ENCODE peak calls at places on chromosomes 3 and 15, in six cellular contexts. One of them, this sample, is unnamed.

GRCh38 chr3:30681276-30682211 is 75.1 kb downstream of the TGFBR2 start:
- DNase-seq in psoas muscle: peak
- DNase-seq in RWPE1: no peak
- DNase-seq in GM23338: no peak
- DNase-seq in left lung: peak
- DNase-seq in progenitor cell of endocrine pancreas: no peak
- DNase-seq in this sample: no peak

GRCh38 chr3:79521221-79521848 is 246.5 kb downstream of the ROBO1 start:
- DNase-seq in psoas muscle: no peak
- DNase-seq in RWPE1: peak
- DNase-seq in GM23338: peak
- DNase-seq in left lung: no peak
- DNase-seq in progenitor cell of endocrine pancreas: no peak
- DNase-seq in this sample: no peak

GRCh38 chr3:47016934-47017435 is 37.5 kb downstream of the NBEAL2 start:
- DNase-seq in psoas muscle: no peak
- DNase-seq in RWPE1: no peak
- DNase-seq in GM23338: no peak
- DNase-seq in left lung: no peak
- DNase-seq in progenitor cell of endocrine pancreas: no peak
- DNase-seq in this sample: peak

GRCh38 chr3:196568246-196569002 is at the start of the genes FBXO45 and WDR53:
- DNase-seq in psoas muscle: peak
- DNase-seq in RWPE1: peak
- DNase-seq in GM23338: peak
- DNase-seq in left lung: peak
- DNase-seq in progenitor cell of endocrine pancreas: peak
- DNase-seq in this sample: peak

GRCh38 chr3:117096549-117096948 is 387.0 kb downstream of the TUSC7 start:
- DNase-seq in psoas muscle: no peak
- DNase-seq in RWPE1: no peak
- DNase-seq in GM23338: no peak
- DNase-seq in left lung: no peak
- DNase-seq in progenitor cell of endocrine pancreas: no peak
- DNase-seq in this sample: no peak

GRCh38 chr15:58396181-58396580 is 35.6 kb upstream of the LIPC start:
- DNase-seq in psoas muscle: no peak
- DNase-seq in RWPE1: peak
- DNase-seq in GM23338: no peak
- DNase-seq in left lung: no peak
- DNase-seq in progenitor cell of endocrine pancreas: no peak
- DNase-seq in this sample: no peak

GRCh38 chr15:37019479-37020433 is 80.6 kb downstream of the MEIS2 start:
- DNase-seq in psoas muscle: no peak
- DNase-seq in RWPE1: no peak
- DNase-seq in GM23338: no peak
- DNase-seq in left lung: no peak
- DNase-seq in progenitor cell of endocrine pancreas: no peak
- DNase-seq in this sample: no peak

GRCh38 chr3:136120373-136121348 is 75.5 kb downstream of the MSL2 start:
- DNase-seq in psoas muscle: no peak
- DNase-seq in RWPE1: no peak
- DNase-seq in GM23338: no peak
- DNase-seq in left lung: no peak
- DNase-seq in progenitor cell of endocrine pancreas: no peak
- DNase-seq in this sample: no peak

GRCh38 chr3:193347507-193348501 is 30.7 kb downstream of the ATP13A5 start:
- DNase-seq in psoas muscle: no peak
- DNase-seq in RWPE1: no peak
- DNase-seq in GM23338: peak
- DNase-seq in left lung: no peak
- DNase-seq in progenitor cell of endocrine pancreas: no peak
- DNase-seq in this sample: no peak

GRCh38 chr3:107458871-107459270 is 63.9 kb upstream of the BBX start:
- DNase-seq in psoas muscle: no peak
- DNase-seq in RWPE1: no peak
- DNase-seq in GM23338: no peak
- DNase-seq in left lung: no peak
- DNase-seq in progenitor cell of endocrine pancreas: no peak
- DNase-seq in this sample: no peak

GRCh38 chr3:172595648-172596393 is 72.6 kb upstream of the TNFSF10 start:
- DNase-seq in psoas muscle: no peak
- DNase-seq in RWPE1: peak
- DNase-seq in GM23338: peak
- DNase-seq in left lung: no peak
- DNase-seq in progenitor cell of endocrine pancreas: no peak
- DNase-seq in this sample: no peak

GRCh38 chr3:118987466-118987865 is 47.2 kb downstream of the IGSF11 start:
- DNase-seq in psoas muscle: no peak
- DNase-seq in RWPE1: no peak
- DNase-seq in GM23338: no peak
- DNase-seq in left lung: no peak
- DNase-seq in progenitor cell of endocrine pancreas: no peak
- DNase-seq in this sample: no peak

GRCh38 chr3:158801200-158801599 is 654 bp upstream of the MFSD1 start:
- DNase-seq in psoas muscle: no peak
- DNase-seq in RWPE1: no peak
- DNase-seq in GM23338: peak
- DNase-seq in left lung: peak
- DNase-seq in progenitor cell of endocrine pancreas: no peak
- DNase-seq in this sample: no peak

GRCh38 chr3:113771993-113772392 is 25.2 kb downstream of the ATP6V1A start:
- DNase-seq in psoas muscle: no peak
- DNase-seq in RWPE1: no peak
- DNase-seq in GM23338: no peak
- DNase-seq in left lung: no peak
- DNase-seq in progenitor cell of endocrine pancreas: no peak
- DNase-seq in this sample: no peak

GRCh38 chr15:96334705-96335428 is 4.4 kb downstream of the NR2F2 start:
- DNase-seq in psoas muscle: no peak
- DNase-seq in RWPE1: no peak
- DNase-seq in GM23338: peak
- DNase-seq in left lung: no peak
- DNase-seq in progenitor cell of endocrine pancreas: no peak
- DNase-seq in this sample: no peak

GRCh38 chr3:147089286-147089685 is 317.1 kb downstream of the ZIC4 start:
- DNase-seq in psoas muscle: no peak
- DNase-seq in RWPE1: no peak
- DNase-seq in GM23338: no peak
- DNase-seq in left lung: no peak
- DNase-seq in progenitor cell of endocrine pancreas: no peak
- DNase-seq in this sample: no peak

GRCh38 chr3:8386221-8386620 is 115.4 kb upstream of the LMCD1 start:
- DNase-seq in psoas muscle: no peak
- DNase-seq in RWPE1: no peak
- DNase-seq in GM23338: no peak
- DNase-seq in left lung: no peak
- DNase-seq in progenitor cell of endocrine pancreas: no peak
- DNase-seq in this sample: no peak

GRCh38 chr3:56753206-56753605 is 48.5 kb downstream of the ARHGEF3 start:
- DNase-seq in psoas muscle: no peak
- DNase-seq in RWPE1: no peak
- DNase-seq in GM23338: no peak
- DNase-seq in left lung: no peak
- DNase-seq in progenitor cell of endocrine pancreas: no peak
- DNase-seq in this sample: peak

GRCh38 chr3:42652611-42653302 is 740 bp upstream of the ZBTB47 start:
- DNase-seq in psoas muscle: peak
- DNase-seq in RWPE1: peak
- DNase-seq in GM23338: no peak
- DNase-seq in left lung: peak
- DNase-seq in progenitor cell of endocrine pancreas: no peak
- DNase-seq in this sample: no peak

GRCh38 chr3:40588406-40588805 is 63.6 kb downstream of the ZNF621 start:
- DNase-seq in psoas muscle: no peak
- DNase-seq in RWPE1: peak
- DNase-seq in GM23338: peak
- DNase-seq in left lung: no peak
- DNase-seq in progenitor cell of endocrine pancreas: no peak
- DNase-seq in this sample: no peak

GRCh38 chr15:68275165-68275746 is 2.3 kb upstream of the FEM1B start:
- DNase-seq in psoas muscle: no peak
- DNase-seq in RWPE1: no peak
- DNase-seq in GM23338: no peak
- DNase-seq in left lung: no peak
- DNase-seq in progenitor cell of endocrine pancreas: no peak
- DNase-seq in this sample: no peak

GRCh38 chr3:29385056-29385455 is 104.2 kb downstream of the RBMS3 start:
- DNase-seq in psoas muscle: no peak
- DNase-seq in RWPE1: no peak
- DNase-seq in GM23338: no peak
- DNase-seq in left lung: no peak
- DNase-seq in progenitor cell of endocrine pancreas: no peak
- DNase-seq in this sample: no peak

DNA sequence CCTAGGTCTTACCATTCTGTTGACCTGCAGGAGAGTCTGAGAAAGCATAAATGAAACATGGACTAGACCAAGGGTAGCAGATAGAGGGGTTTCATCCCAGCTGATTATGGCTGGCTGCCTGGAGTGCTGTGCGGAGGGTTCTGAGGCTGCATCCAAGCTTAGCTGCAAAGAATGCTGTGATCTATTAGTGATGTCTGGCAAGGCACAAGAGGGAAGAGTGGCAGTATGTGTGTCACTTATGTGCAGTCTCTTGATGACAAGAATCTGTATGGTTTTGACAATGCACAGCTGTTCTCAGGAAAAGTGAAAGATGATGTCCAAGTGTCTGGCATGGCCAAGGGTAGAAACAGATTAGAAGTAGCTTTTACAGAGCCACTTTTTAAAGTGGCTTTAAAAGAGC is 54.3 kb downstream of the SLC6A11 start:
- DNase-seq in psoas muscle: no peak
- DNase-seq in RWPE1: no peak
- DNase-seq in GM23338: no peak
- DNase-seq in left lung: no peak
- DNase-seq in progenitor cell of endocrine pancreas: no peak
- DNase-seq in this sample: no peak
- TF ChIP-seq CTCF in psoas muscle: no peak
- TF ChIP-seq CTCF in RWPE1: no peak
- TF ChIP-seq CTCF in GM23338: no peak
- TF ChIP-seq CTCF in left lung: no peak
- TF ChIP-seq CTCF in progenitor cell of endocrine pancreas: no peak
- TF ChIP-seq CTCF in this sample: no peak

DNA sequence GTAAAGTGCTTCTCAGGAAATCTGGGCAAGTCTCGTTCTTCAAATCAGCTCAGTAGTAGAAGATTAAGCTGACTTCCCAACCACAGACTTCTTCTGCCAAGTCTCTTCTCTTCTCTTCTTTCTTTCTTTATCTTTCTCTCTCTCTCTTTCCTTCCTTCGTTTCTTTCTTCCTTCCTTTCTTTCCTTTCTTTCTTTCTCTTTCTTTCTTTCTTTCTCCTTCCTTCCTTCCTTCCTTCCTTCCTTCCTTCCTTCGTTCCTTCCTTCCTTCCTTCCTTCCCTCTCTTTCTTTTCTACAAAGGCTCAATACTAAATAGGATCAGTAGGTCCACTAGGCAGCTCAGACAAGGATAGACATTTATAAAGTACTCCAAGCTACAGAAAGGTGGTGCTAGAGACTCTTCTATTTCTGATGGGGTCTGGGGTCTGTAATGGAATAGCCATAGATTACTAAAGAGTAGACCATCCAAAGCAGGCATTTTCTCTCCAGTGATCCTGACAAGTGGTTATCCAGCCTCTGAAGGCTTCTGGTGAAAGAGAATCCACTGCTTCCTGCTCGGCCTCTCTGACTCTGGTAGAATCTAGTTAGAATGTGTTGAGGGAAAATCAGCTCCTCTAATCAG is 100.8 kb downstream of the TPRG1 start:
- DNase-seq in psoas muscle: no peak
- DNase-seq in RWPE1: no peak
- DNase-seq in GM23338: peak
- DNase-seq in left lung: no peak
- DNase-seq in progenitor cell of endocrine pancreas: no peak
- DNase-seq in this sample: no peak
- TF ChIP-seq CTCF in psoas muscle: peak
- TF ChIP-seq CTCF in RWPE1: no peak
- TF ChIP-seq CTCF in GM23338: peak
- TF ChIP-seq CTCF in left lung: no peak
- TF ChIP-seq CTCF in progenitor cell of endocrine pancreas: peak
- TF ChIP-seq CTCF in this sample: no peak

GRCh38 chr3:22175899-22176298 is 424.9 kb upstream of the ZNF385D start:
- DNase-seq in psoas muscle: no peak
- DNase-seq in RWPE1: no peak
- DNase-seq in GM23338: no peak
- DNase-seq in left lung: no peak
- DNase-seq in progenitor cell of endocrine pancreas: no peak
- DNase-seq in this sample: no peak
- TF ChIP-seq CTCF in psoas muscle: no peak
- TF ChIP-seq CTCF in RWPE1: no peak
- TF ChIP-seq CTCF in GM23338: no peak
- TF ChIP-seq CTCF in left lung: no peak
- TF ChIP-seq CTCF in progenitor cell of endocrine pancreas: no peak
- TF ChIP-seq CTCF in this sample: no peak

GRCh38 chr3:36923981-36924747 is 20.7 kb downstream of the TRANK1 start:
- DNase-seq in psoas muscle: no peak
- DNase-seq in RWPE1: no peak
- DNase-seq in GM23338: no peak
- DNase-seq in left lung: no peak
- DNase-seq in progenitor cell of endocrine pancreas: no peak
- DNase-seq in this sample: no peak

GRCh38 chr3:36923523-36923943 is 21.3 kb downstream of the TRANK1 start:
- DNase-seq in psoas muscle: no peak
- DNase-seq in RWPE1: no peak
- DNase-seq in GM23338: peak
- DNase-seq in left lung: no peak
- DNase-seq in progenitor cell of endocrine pancreas: no peak
- DNase-seq in this sample: no peak

GRCh38 chr3:36919439-36920160 is 25.3 kb downstream of the TRANK1 start:
- DNase-seq in psoas muscle: no peak
- DNase-seq in RWPE1: no peak
- DNase-seq in GM23338: no peak
- DNase-seq in left lung: no peak
- DNase-seq in progenitor cell of endocrine pancreas: no peak
- DNase-seq in this sample: no peak

GRCh38 chr3:36918050-36918449 is 26.8 kb downstream of the TRANK1 start:
- DNase-seq in psoas muscle: no peak
- DNase-seq in RWPE1: no peak
- DNase-seq in GM23338: no peak
- DNase-seq in left lung: no peak
- DNase-seq in progenitor cell of endocrine pancreas: no peak
- DNase-seq in this sample: no peak

DNA sequence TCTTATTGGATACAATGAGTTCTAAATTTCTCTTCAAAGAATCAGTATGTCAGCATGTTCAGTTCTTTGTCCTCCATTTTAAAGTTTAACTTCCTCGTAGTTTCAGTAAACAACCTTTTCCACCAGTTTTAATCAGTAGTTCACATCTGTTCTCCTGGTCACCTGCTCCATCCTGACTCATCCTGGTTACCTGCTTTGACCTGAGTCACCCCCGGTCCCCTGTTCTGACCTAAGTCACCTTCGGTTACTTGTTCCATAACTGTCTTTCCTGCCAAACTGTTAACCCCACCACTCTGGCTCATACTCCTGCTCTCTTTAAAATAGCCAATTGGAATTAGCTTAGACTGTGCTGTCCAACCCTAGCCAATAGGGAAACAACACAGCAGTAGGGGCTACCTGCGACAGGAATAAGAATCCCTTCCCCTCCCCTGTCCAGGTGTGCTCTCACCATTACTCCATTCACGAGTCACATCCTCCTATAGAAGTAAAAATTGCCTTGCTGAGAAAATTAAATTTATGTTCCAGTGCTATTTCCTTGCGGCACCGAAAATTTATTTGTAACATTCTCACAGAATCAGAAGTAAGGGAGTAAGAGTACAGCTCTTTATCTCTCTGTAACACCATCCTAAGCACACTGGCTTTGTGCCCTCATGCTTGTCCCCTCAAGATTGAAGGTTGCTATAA is 23.8 kb downstream of the TRANK1 start:
- DNase-seq in psoas muscle: no peak
- DNase-seq in RWPE1: no peak
- DNase-seq in GM23338: no peak
- DNase-seq in left lung: no peak
- DNase-seq in progenitor cell of endocrine pancreas: no peak
- DNase-seq in this sample: no peak
- TF ChIP-seq CTCF in psoas muscle: no peak
- TF ChIP-seq CTCF in RWPE1: no peak
- TF ChIP-seq CTCF in GM23338: no peak
- TF ChIP-seq CTCF in left lung: no peak
- TF ChIP-seq CTCF in progenitor cell of endocrine pancreas: no peak
- TF ChIP-seq CTCF in this sample: no peak